ENCODE peak calls at places on chromosomes 6 and 20, in nine cellular contexts. Q, E, B, R, H, M, L, V and I are unnamed samples.

GRCh38 chr6:76876922-76877553 is 586.3 kb downstream of the HTR1B start:
- DNase-seq in Q (peak; percentile 35), E (no peak), B (peak; percentile 81), R (no peak), H (no peak), M (no peak), L (peak; percentile 89), V (peak; percentile 65), I (peak; percentile 12)

GRCh38 chr20:52103469-52103910 is 88.1 kb downstream of the ZFP64 start:
- DNase-seq in Q (peak; percentile 36), E (no peak), B (peak; percentile 73), R (no peak), H (no peak), M (no peak), L (no peak), V (peak; percentile 39), I (peak; percentile 20)

GRCh38 chr6:123965894-123966293 is 162.2 kb downstream of the NKAIN2 start:
- DNase-seq in Q (no peak), E (peak; percentile 40), B (peak; percentile 3), R (no peak), H (no peak), M (no peak), L (peak; percentile 69), V (peak; percentile 11), I (peak; percentile 23)

GRCh38 chr20:50369225-50370035 is 140.8 kb upstream of the PTPN1 start:
- DNase-seq in Q (no peak), E (no peak), B (no peak), R (no peak), H (no peak), M (peak; percentile 94), L (peak; percentile 89), V (no peak), I (no peak)

GRCh38 chr6:13870185-13870584 is 54.6 kb upstream of the RNF182 start:
- DNase-seq in Q (no peak), E (no peak), B (no peak), R (no peak), H (no peak), M (no peak), L (no peak), V (no peak), I (no peak)

GRCh38 chr6:33279971-33280511 is 3.1 kb downstream of the B3GALT4 start:
- DNase-seq in Q (peak; percentile 70), E (no peak), B (peak; percentile 85), R (no peak), H (no peak), M (no peak), L (peak; percentile 73), V (peak; percentile 69), I (peak; percentile 64)

GRCh38 chr6:3808759-3809514 is 40.2 kb upstream of the FAM50B start:
- DNase-seq in Q (peak; percentile 90), E (peak; percentile 43), B (peak; percentile 94), R (no peak), H (no peak), M (no peak), L (peak; percentile 62), V (peak; percentile 89), I (peak; percentile 90)

GRCh38 chr6:135116566-135116965 is 61.9 kb upstream of the HBS1L start:
- DNase-seq in Q (no peak), E (no peak), B (no peak), R (no peak), H (no peak), M (no peak), L (no peak), V (no peak), I (no peak)

GRCh38 chr20:60966031-60966430 is 286.0 kb upstream of the CDH4 start:
- DNase-seq in Q (no peak), E (no peak), B (no peak), R (no peak), H (no peak), M (no peak), L (no peak), V (no peak), I (no peak)

GRCh38 chr20:4787825-4788224 is 66.1 kb downstream of the PRND start:
- DNase-seq in Q (no peak), E (no peak), B (no peak), R (no peak), H (no peak), M (no peak), L (no peak), V (no peak), I (no peak)

GRCh38 chr6:32432050-32432450 is 7.6 kb upstream of the HLA-DRA start:
- DNase-seq in Q (peak; percentile 53), E (no peak), B (peak; percentile 55), R (no peak), H (no peak), M (no peak), L (peak; percentile 40), V (peak; percentile 64), I (peak; percentile 30)

GRCh38 chr6:2913621-2914317 is 10.7 kb upstream of the SERPINB9 start:
- DNase-seq in Q (no peak), E (no peak), B (no peak), R (no peak), H (no peak), M (no peak), L (no peak), V (no peak), I (no peak)

GRCh38 chr20:62361799-62362589 is 5.1 kb downstream of the LAMA5 start:
- DNase-seq in Q (no peak), E (peak; percentile 7), B (no peak), R (no peak), H (no peak), M (no peak), L (peak; percentile 85), V (no peak), I (no peak)

GRCh38 chr6:136090929-136091328 is 159.2 kb downstream of the MTFR2 start:
- DNase-seq in Q (no peak), E (no peak), B (no peak), R (no peak), H (no peak), M (no peak), L (no peak), V (no peak), I (no peak)

GRCh38 chr6:168284187-168284586 is 35.4 kb downstream of the DACT2 start:
- DNase-seq in Q (no peak), E (no peak), B (no peak), R (no peak), H (no peak), M (no peak), L (no peak), V (no peak), I (no peak)

GRCh38 chr6:143221723-143222122 is 161.0 kb downstream of the AIG1 start:
- DNase-seq in Q (no peak), E (no peak), B (no peak), R (no peak), H (no peak), M (no peak), L (no peak), V (no peak), I (no peak)

GRCh38 chr6:112298021-112298745 is 43.8 kb upstream of the LAMA4 start:
- DNase-seq in Q (peak; percentile 97), E (no peak), B (peak; percentile 85), R (no peak), H (no peak), M (no peak), L (peak; percentile 38), V (peak; percentile 97), I (peak; percentile 97)

GRCh38 chr6:128209771-128210170 is 308.9 kb upstream of the THEMIS start:
- DNase-seq in Q (peak; percentile 69), E (no peak), B (peak; percentile 96), R (no peak), H (no peak), M (no peak), L (no peak), V (peak; percentile 87), I (peak; percentile 79)

GRCh38 chr6:30730611-30731435 is 10.7 kb downstream of the TUBB start:
- DNase-seq in Q (peak; percentile 41), E (peak; percentile 50), B (peak; percentile 57), R (peak; percentile 60), H (peak; percentile 83), M (peak; percentile 91), L (peak; percentile 94), V (peak; percentile 45), I (peak; percentile 47)

GRCh38 chr6:143575440-143575839 is 63.9 kb upstream of the FUCA2 start:
- DNase-seq in Q (peak; percentile 91), E (peak; percentile 50), B (peak; percentile 83), R (peak; percentile 39), H (peak; percentile 54), M (no peak), L (peak; percentile 88), V (peak; percentile 94), I (peak; percentile 86)

GRCh38 chr6:110325197-110325596 is 33.0 kb downstream of the METTL24 start:
- DNase-seq in Q (peak; percentile 75), E (no peak), B (no peak), R (no peak), H (no peak), M (no peak), L (peak; percentile 12), V (peak; percentile 81), I (peak; percentile 85)

GRCh38 chr6:168355716-168356522 is 36.3 kb upstream of the DACT2 start:
- DNase-seq in Q (peak; percentile 12), E (peak; percentile 64), B (no peak), R (peak; percentile 39), H (no peak), M (peak; percentile 81), L (peak; percentile 26), V (peak; percentile 59), I (no peak)

GRCh38 chr20:33176101-33176500 is 8.1 kb downstream of the BPIFA2 start:
- DNase-seq in Q (no peak), E (no peak), B (no peak), R (no peak), H (no peak), M (no peak), L (no peak), V (no peak), I (no peak)

GRCh38 chr6:146149770-146150169 is 120.9 kb downstream of the GRM1 start:
- DNase-seq in Q (no peak), E (no peak), B (no peak), R (no peak), H (no peak), M (no peak), L (no peak), V (no peak), I (no peak)

GRCh38 chr6:137033828-137034227 is 10.9 kb downstream of the IL20RA start:
- DNase-seq in Q (no peak), E (no peak), B (peak; percentile 37), R (peak; percentile 19), H (peak; percentile 31), M (no peak), L (no peak), V (peak; percentile 17), I (no peak)

GRCh38 chr6:84227434-84228197 is at the start of gene CEP162:
- DNase-seq in Q (peak; percentile 83), E (peak; percentile 97), B (peak; percentile 86), R (peak; percentile 47), H (peak; percentile 80), M (peak; percentile 97), L (peak; percentile 87), V (peak; percentile 89), I (peak; percentile 77)

GRCh38 chr20:47774081-47774777 is 11.1 kb downstream of the SULF2 start:
- DNase-seq in Q (no peak), E (no peak), B (no peak), R (no peak), H (no peak), M (peak; percentile 63), L (no peak), V (no peak), I (no peak)

GRCh38 chr6:36914227-36914794 is 28.6 kb downstream of the C6orf89 start:
- DNase-seq in Q (peak; percentile 47), E (peak; percentile 38), B (peak; percentile 80), R (no peak), H (no peak), M (peak; percentile 69), L (peak; percentile 95), V (peak; percentile 63), I (peak; percentile 56)

GRCh38 chr6:163926642-163927041 is 512.1 kb downstream of the QKI start:
- DNase-seq in Q (peak; percentile 40), E (no peak), B (no peak), R (no peak), H (no peak), M (no peak), L (no peak), V (no peak), I (no peak)

GRCh38 chr20:24001901-24002405 is 13.4 kb upstream of the GGTLC1 start:
- DNase-seq in Q (no peak), E (no peak), B (no peak), R (no peak), H (no peak), M (no peak), L (no peak), V (no peak), I (no peak)

GRCh38 chr20:51318058-51318960 is 224.2 kb downstream of the NFATC2 start:
- DNase-seq in Q (peak; percentile 34), E (peak; percentile 44), B (peak; percentile 60), R (peak; percentile 24), H (peak; percentile 22), M (peak; percentile 69), L (peak; percentile 70), V (peak; percentile 52), I (no peak)